ENCODE peak calls at places on chromosome 3, in six cellular contexts. J, R, H, A, E and G are unnamed samples.

GRCh38 chr3:37347941-37348340 is 173.6 kb upstream of the LRRFIP2 start:
- DNase-seq in J (no peak), H (no peak), A (no peak), R (no peak), E (no peak), G (no peak)

GRCh38 chr3:64109438-64109837 is 86.1 kb upstream of the PSMD6 start:
- DNase-seq in E (no peak), R (no peak), J (no peak), A (no peak), H (no peak), G (no peak)

GRCh38 chr3:117903226-117903625 is 1131.4 kb downstream of the IGSF11 start:
- DNase-seq in E (no peak), J (no peak), H (peak; percentile 89), R (peak; percentile 76), A (no peak), G (peak; percentile 54)

GRCh38 chr3:12180218-12180617 is 21.5 kb upstream of the TIMP4 start:
- DNase-seq in J (peak; percentile 31), A (peak; percentile 73), R (peak; percentile 46), H (peak; percentile 67), E (no peak), G (no peak)

GRCh38 chr3:180744226-180744625 is 64.9 kb upstream of the CCDC39 start:
- DNase-seq in J (no peak), E (no peak), R (no peak), A (no peak), H (no peak), G (no peak)

GRCh38 chr3:133269393-133269792 is 130.5 kb upstream of the BFSP2 start:
- DNase-seq in H (no peak), R (no peak), E (no peak), A (no peak), J (no peak), G (no peak)

GRCh38 chr3:4988815-4989648 is 9.8 kb downstream of the BHLHE40 start:
- DNase-seq in H (no peak), J (no peak), A (no peak), R (peak; percentile 77), E (no peak), G (no peak)

GRCh38 chr3:128787256-128788253 is 61.6 kb downstream of the RAB7A start:
- DNase-seq in J (no peak), H (peak; percentile 43), R (no peak), A (peak; percentile 79), E (no peak), G (no peak)

GRCh38 chr3:168991813-168992212 is 671.7 kb downstream of the MECOM start:
- DNase-seq in R (no peak), A (no peak), J (no peak), E (no peak), H (no peak), G (no peak)

GRCh38 chr3:20256144-20256543 is 70.1 kb upstream of the SGO1 start:
- DNase-seq in R (no peak), J (no peak), H (no peak), A (no peak), E (no peak), G (no peak)

GRCh38 chr3:165753560-165753959 is 83.7 kb downstream of the BCHE start:
- DNase-seq in H (no peak), J (no peak), E (no peak), A (peak; percentile 36), R (peak; percentile 13), G (no peak)

GRCh38 chr3:185489462-185489861 is 9.4 kb downstream of the TMEM41A start:
- DNase-seq in A (no peak), E (no peak), H (no peak), R (no peak), J (no peak), G (no peak)

GRCh38 chr3:158313344-158313927 is 203.5 kb downstream of the RSRC1 start:
- DNase-seq in J (no peak), A (peak; percentile 29), R (peak; percentile 48), E (no peak), H (peak; percentile 15), G (no peak)

GRCh38 chr3:197527569-197527968 is 28.2 kb downstream of the BDH1 start:
- DNase-seq in R (no peak), E (no peak), J (no peak), A (no peak), H (no peak), G (no peak)

GRCh38 chr3:45968706-45969105 is 25.4 kb downstream of the CXCR6 start:
- DNase-seq in R (peak; percentile 55), A (no peak), J (no peak), H (peak; percentile 66), E (no peak), G (no peak)

GRCh38 chr3:160464971-160465370 is 15.4 kb upstream of the TRIM59 start:
- DNase-seq in R (no peak), H (no peak), A (no peak), E (no peak), J (no peak), G (no peak)

GRCh38 chr3:73813291-73813977 is 188.7 kb upstream of the PDZRN3 start:
- DNase-seq in R (peak; percentile 73), H (no peak), E (no peak), A (no peak), J (no peak), G (no peak)

GRCh38 chr3:188759516-188760005 is 412.2 kb upstream of the TPRG1 start:
- DNase-seq in E (no peak), J (no peak), H (no peak), R (no peak), A (no peak), G (no peak)

GRCh38 chr3:148866261-148866660 is 1.2 kb downstream of the CPA3 start:
- DNase-seq in H (peak; percentile 65), R (no peak), J (no peak), A (no peak), E (peak; percentile 71), G (no peak)

GRCh38 chr3:183845608-183846288 is 20.4 kb upstream of the MAP6D1 start:
- DNase-seq in R (no peak), J (no peak), E (no peak), A (no peak), H (no peak), G (no peak)

GRCh38 chr3:46318207-46318606 is 35.7 kb upstream of the CCR2 start:
- DNase-seq in H (no peak), A (no peak), J (no peak), E (no peak), R (no peak), G (no peak)

GRCh38 chr3:10489746-10490483 is 15.5 kb downstream of the ATP2B2 start:
- DNase-seq in J (no peak), A (no peak), H (no peak), R (no peak), E (no peak), G (no peak)
- TF ChIP-seq CTCF in J (no peak), A (no peak), H (no peak), R (no peak), E (no peak), G (no peak)

GRCh38 chr3:82048711-82049110 is 287.3 kb upstream of the GBE1 start:
- DNase-seq in A (no peak), R (no peak), J (no peak), H (no peak), E (no peak), G (no peak)

GRCh38 chr3:82055792-82056191 is 294.3 kb upstream of the GBE1 start:
- DNase-seq in J (no peak), H (peak; percentile 1), A (no peak), E (no peak), R (no peak), G (no peak)

GRCh38 chr3:82050382-82050781 is 288.9 kb upstream of the GBE1 start:
- DNase-seq in E (no peak), J (no peak), R (no peak), A (no peak), H (no peak), G (no peak)

GRCh38 chr3:82054849-82055248 is 293.4 kb upstream of the GBE1 start:
- DNase-seq in E (no peak), R (no peak), J (no peak), H (no peak), A (no peak), G (no peak)

GRCh38 chr3:82053236-82053635 is 291.8 kb upstream of the GBE1 start:
- DNase-seq in J (no peak), A (no peak), E (no peak), H (no peak), R (no peak), G (no peak)
- TF ChIP-seq CTCF in J (no peak), A (no peak), E (no peak), H (no peak), R (no peak), G (no peak)

GRCh38 chr3:140053794-140054193 is 118.8 kb downstream of the CLSTN2 start:
- DNase-seq in E (no peak), R (no peak), A (no peak), H (no peak), J (no peak), G (no peak)
- TF ChIP-seq CTCF in E (no peak), R (no peak), A (no peak), H (no peak), J (no peak), G (no peak)

GRCh38 chr3:52054689-52055511 is 1.5 kb downstream of the DUSP7 start:
- DNase-seq in A (no peak), E (no peak), H (peak; percentile 42), R (no peak), J (peak; percentile 40), G (no peak)
- TF ChIP-seq CTCF in A (no peak), E (peak; percentile 42), H (peak; percentile 25), R (peak; percentile 39), J (no peak), G (peak; percentile 33)

DNA sequence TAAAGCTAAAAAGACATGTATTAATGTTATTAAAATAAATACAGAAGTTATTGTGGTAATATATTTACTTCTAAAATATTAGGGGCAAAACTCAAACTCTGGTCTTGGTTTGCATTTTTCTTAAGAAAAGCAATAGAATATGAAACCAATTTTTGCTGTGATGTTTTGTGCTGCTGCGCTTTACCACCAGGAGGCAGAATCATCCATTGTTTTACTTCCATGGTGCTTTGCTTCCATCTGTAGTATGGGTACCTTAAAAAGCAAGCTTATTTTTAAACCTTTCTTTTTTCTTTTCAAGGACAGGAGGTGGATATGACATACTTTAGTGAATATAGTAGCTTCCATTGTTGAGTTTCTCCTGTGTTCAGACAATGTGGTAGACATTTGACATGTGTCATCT is 46.6 kb upstream of the MRPL3 start:
- DNase-seq in E (no peak), J (no peak), H (no peak), R (no peak), A (peak; percentile 44), G (no peak)
- TF ChIP-seq CTCF in E (peak; percentile 34), J (no peak), H (peak; percentile 49), R (peak; percentile 38), A (peak; percentile 67), G (peak; percentile 25)